ENCODE peak calls at places on chromosomes 2 and 18, in four cellular contexts. Q, X, G and R are unnamed samples.

GRCh38 chr2:213101686-213102460 is 49.5 kb downstream of the IKZF2 start:
- DNase-seq in Q (no peak), X (no peak), G (no peak), R (no peak)

GRCh38 chr2:175049671-175050070 is 44.5 kb upstream of the CHN1 start:
- DNase-seq in Q (no peak), X (no peak), G (no peak), R (no peak)

GRCh38 chr18:10101729-10102128 is 187.9 kb downstream of the VAPA start:
- DNase-seq in Q (no peak), X (peak; percentile 21), G (peak; percentile 18), R (no peak)

GRCh38 chr2:36403675-36404230 is 48.2 kb downstream of the CRIM1 start:
- DNase-seq in Q (no peak), X (no peak), G (no peak), R (no peak)

GRCh38 chr2:230230087-230230486 is 4.6 kb downstream of the SP140 start:
- DNase-seq in Q (no peak), X (no peak), G (peak; percentile 53), R (no peak)

GRCh38 chr2:181371782-181372292 is 85.3 kb upstream of the ITGA4 start:
- DNase-seq in Q (no peak), X (no peak), G (no peak), R (no peak)

GRCh38 chr18:62832282-62832681 is 116.9 kb downstream of the PHLPP1 start:
- DNase-seq in Q (no peak), X (no peak), G (peak; percentile 82), R (no peak)

GRCh38 chr2:207108440-207108839 is 57.3 kb downstream of the KLF7 start:
- DNase-seq in Q (no peak), X (no peak), G (no peak), R (no peak)

GRCh38 chr2:185583058-185583816 is 155.4 kb upstream of the FSIP2 start:
- DNase-seq in Q (no peak), X (no peak), G (peak; percentile 29), R (peak; percentile 18)

GRCh38 chr2:236172866-236173733 is 4.9 kb upstream of the GBX2 start:
- DNase-seq in Q (no peak), X (no peak), G (peak; percentile 67), R (no peak)

GRCh38 chr2:241399941-241400922 is 44.1 kb downstream of the FARP2 start:
- DNase-seq in Q (no peak), X (no peak), G (no peak), R (no peak)

GRCh38 chr2:25294573-25295462 is 46.9 kb downstream of the DNMT3A start:
- DNase-seq in Q (peak; percentile 75), X (no peak), G (no peak), R (no peak)

GRCh38 chr2:53268086-53268485 is 499.5 kb upstream of the CHAC2 start:
- DNase-seq in Q (no peak), X (no peak), G (peak; percentile 42), R (no peak)

GRCh38 chr2:116924509-116924908 is 890.0 kb upstream of the DDX18 start:
- DNase-seq in Q (no peak), X (no peak), G (no peak), R (no peak)

GRCh38 chr2:63888490-63889402 is 47.0 kb downstream of the UGP2 start:
- DNase-seq in Q (no peak), X (peak; percentile 54), G (peak; percentile 65), R (no peak)

GRCh38 chr2:239319261-239319661 is 81.6 kb downstream of the HDAC4 start:
- DNase-seq in Q (no peak), X (no peak), G (no peak), R (no peak)

GRCh38 chr2:222290691-222291484 is 7.9 kb downstream of the PAX3 start:
- DNase-seq in Q (no peak), X (peak; percentile 75), G (peak; percentile 94), R (no peak)

GRCh38 chr2:47519147-47519537 is 116.2 kb downstream of the MSH2 start:
- DNase-seq in Q (no peak), X (no peak), G (no peak), R (no peak)

GRCh38 chr2:237171396-237171795 is 85.7 kb downstream of the COPS8 start:
- DNase-seq in Q (peak; percentile 72), X (peak; percentile 12), G (peak; percentile 18), R (no peak)

GRCh38 chr18:23337599-23338444 is 115.3 kb upstream of the RIOK3 start:
- DNase-seq in Q (no peak), X (peak; percentile 44), G (peak; percentile 75), R (no peak)

GRCh38 chr2:68052717-68053422 is 9.9 kb downstream of the C1D start:
- DNase-seq in Q (no peak), X (no peak), G (no peak), R (no peak)

GRCh38 chr2:16073471-16073870 is 133.1 kb downstream of the MYCN start:
- DNase-seq in Q (no peak), X (no peak), G (no peak), R (no peak)

GRCh38 chr18:39618265-39619003 is 2052.8 kb upstream of the CELF4 start:
- DNase-seq in Q (no peak), X (no peak), G (no peak), R (no peak)

GRCh38 chr2:107681946-107682345 is 144.7 kb upstream of the RGPD4 start:
- DNase-seq in Q (no peak), X (no peak), G (peak; percentile 33), R (no peak)

GRCh38 chr2:14642499-14642898 is 10.0 kb downstream of the LRATD1 start:
- DNase-seq in Q (no peak), X (no peak), G (peak; percentile 54), R (no peak)

GRCh38 chr2:86291328-86291662 is 46.1 kb downstream of the REEP1 start:
- DNase-seq in Q (no peak), X (no peak), G (no peak), R (no peak)

GRCh38 chr2:60811491-60812370 is 55.7 kb downstream of the PAPOLG start:
- DNase-seq in Q (peak; percentile 50), X (no peak), G (no peak), R (no peak)

GRCh38 chr2:160207804-160208661 is 8.0 kb upstream of the ITGB6 start:
- DNase-seq in Q (peak; percentile 78), X (no peak), G (no peak), R (no peak)

GRCh38 chr2:85275984-85276540 is 51.7 kb downstream of the TGOLN2 start:
- DNase-seq in Q (no peak), X (no peak), G (no peak), R (no peak)

GRCh38 chr2:181396575-181397062 is 60.6 kb upstream of the ITGA4 start:
- DNase-seq in Q (no peak), X (no peak), G (no peak), R (no peak)

GRCh38 chr2:132793532-132793931 is 123.5 kb upstream of the LYPD1 start:
- DNase-seq in Q (no peak), X (no peak), G (no peak), R (no peak)

GRCh38 chr2:46490521-46491141 is 11.3 kb downstream of the TMEM247 start:
- DNase-seq in Q (peak; percentile 72), X (peak; percentile 71), G (peak; percentile 16), R (no peak)

GRCh38 chr2:119023534-119023933 is 81.5 kb downstream of the MARCO start:
- DNase-seq in Q (no peak), X (peak; percentile 27), G (no peak), R (no peak)

GRCh38 chr2:30721241-30721640 is 86.0 kb downstream of the CAPN13 start:
- DNase-seq in Q (peak; percentile 30), X (no peak), G (no peak), R (no peak)

GRCh38 chr2:170340693-170341068 is 162.7 kb downstream of the MYO3B start:
- DNase-seq in Q (no peak), X (no peak), G (no peak), R (no peak)